ENCODE peak calls at places on chromosome 12, in ten cellular contexts. U, S, M, O, Z, C, L, X, A and N are unnamed samples.

GRCh38 chr12:104925501-104925900 is 32.6 kb downstream of the SLC41A2 start:
- DNase-seq in U (no peak), S (no peak), M (no peak), O (no peak), Z (no peak), C (no peak), L (no peak), X (no peak), A (no peak), N (no peak)

GRCh38 chr12:34402228-34402898 is 380.1 kb downstream of the ALG10 start:
- DNase-seq in U (no peak), S (peak), M (peak), O (no peak), Z (no peak), C (no peak), L (no peak), X (no peak), A (no peak), N (peak)

GRCh38 chr12:89160716-89161123 is 191.6 kb downstream of the DUSP6 start:
- DNase-seq in U (no peak), S (no peak), M (peak), O (peak), Z (no peak), C (no peak), L (peak), X (no peak), A (peak), N (peak)

GRCh38 chr12:42124764-42125371 is 19.8 kb downstream of the GXYLT1 start:
- DNase-seq in U (no peak), S (no peak), M (no peak), O (no peak), Z (no peak), C (no peak), L (no peak), X (no peak), A (no peak), N (no peak)

GRCh38 chr12:4099276-4099675 is 174.3 kb upstream of the CCND2 start:
- DNase-seq in U (no peak), S (no peak), M (no peak), O (no peak), Z (no peak), C (no peak), L (no peak), X (no peak), A (no peak), N (no peak)

GRCh38 chr12:50200507-50201273 is 33.5 kb upstream of the CERS5 start:
- DNase-seq in U (no peak), S (no peak), M (no peak), O (peak), Z (no peak), C (no peak), L (peak), X (no peak), A (peak), N (no peak)

GRCh38 chr12:109738209-109738608 is 24.6 kb downstream of the FAM222A start:
- DNase-seq in U (no peak), S (no peak), M (no peak), O (no peak), Z (no peak), C (no peak), L (no peak), X (no peak), A (peak), N (peak)

GRCh38 chr12:51863921-51864700 is 15.6 kb upstream of the FIGNL2 start:
- DNase-seq in U (no peak), S (no peak), M (peak), O (no peak), Z (no peak), C (no peak), L (no peak), X (no peak), A (no peak), N (peak)

GRCh38 chr12:44804068-44804467 is 72.0 kb downstream of the NELL2 start:
- DNase-seq in U (no peak), S (no peak), M (no peak), O (no peak), Z (no peak), C (no peak), L (no peak), X (no peak), A (no peak), N (no peak)

GRCh38 chr12:123445388-123446344 is 9.2 kb upstream of the RILPL2 start:
- DNase-seq in U (no peak), S (no peak), M (no peak), O (peak), Z (no peak), C (no peak), L (peak), X (no peak), A (no peak), N (no peak)

GRCh38 chr12:6700646-6701051 is at the start of gene PIANP:
- DNase-seq in U (no peak), S (peak), M (peak), O (no peak), Z (no peak), C (no peak), L (no peak), X (peak), A (no peak), N (peak)